ENCODE peak calls at places on chromosome 9, in nine cellular contexts. E is kidney epithelial cell; P is CD8-positive, alpha-beta memory T cell; Q is RWPE2; R is bronchial epithelial cell; H is breast epithelium; M is upper lobe of right lung; T is neural progenitor cell; G is CD8-positive, alpha-beta T cell. W is an unnamed sample.

GRCh38 chr9:130927995-130928900 is 10.8 kb downstream of the FIBCD1 start:
- DNase-seq in E (peak; percentile 85), P (no peak), Q (peak; percentile 88), R (peak; percentile 90), H (no peak), M (no peak), T (no peak), G (no peak), W (no peak)

GRCh38 chr9:111661150-111661801 is at the start of gene GNG10:
- DNase-seq in E (no peak), P (peak; percentile 71), Q (no peak), R (peak; percentile 13), H (peak; percentile 52), M (peak; percentile 87), T (peak; percentile 80), G (peak; percentile 82), W (no peak)

GRCh38 chr9:109258619-109259321 is 62.1 kb downstream of the EPB41L4B start:
- DNase-seq in E (no peak), P (no peak), Q (no peak), R (no peak), H (no peak), M (no peak), T (peak; percentile 76), G (no peak), W (no peak)

GRCh38 chr9:17793713-17794622 is 215.1 kb downstream of the SH3GL2 start:
- DNase-seq in E (no peak), P (no peak), Q (no peak), R (peak; percentile 2), H (no peak), M (no peak), T (peak; percentile 31), G (no peak), W (no peak)

GRCh38 chr9:112051812-112052211 is 123.3 kb downstream of the SUSD1 start:
- DNase-seq in E (no peak), P (no peak), Q (no peak), R (no peak), H (no peak), M (no peak), T (no peak), G (no peak), W (no peak)

GRCh38 chr9:117480729-117481128 is 65.9 kb upstream of the ASTN2 start:
- DNase-seq in E (no peak), P (no peak), Q (no peak), R (no peak), H (no peak), M (no peak), T (no peak), G (no peak), W (no peak)

GRCh38 chr9:34987160-34988040 is 2.1 kb upstream of the DNAJB5 start:
- DNase-seq in E (no peak), P (no peak), Q (peak; percentile 36), R (peak; percentile 78), H (no peak), M (no peak), T (no peak), G (no peak), W (no peak)

GRCh38 chr9:113634597-113635515 is 171.3 kb downstream of the RGS3 start:
- DNase-seq in E (no peak), P (no peak), Q (peak; percentile 9), R (no peak), H (peak; percentile 6), M (peak; percentile 19), T (no peak), G (no peak), W (no peak)

GRCh38 chr9:6234014-6234413 is 18.4 kb downstream of the IL33 start:
- DNase-seq in E (no peak), P (no peak), Q (no peak), R (no peak), H (no peak), M (no peak), T (no peak), G (no peak), W (no peak)

GRCh38 chr9:37406603-37407401 is 15.7 kb upstream of the GRHPR start:
- DNase-seq in E (no peak), P (no peak), Q (no peak), R (no peak), H (no peak), M (no peak), T (no peak), G (no peak), W (no peak)

GRCh38 chr9:85260288-85260687 is 481.5 kb downstream of the AGTPBP1 start:
- DNase-seq in E (no peak), P (no peak), Q (no peak), R (no peak), H (no peak), M (no peak), T (no peak), G (no peak), W (no peak)

GRCh38 chr9:126642839-126643238 is 29.1 kb downstream of the LMX1B start:
- DNase-seq in E (no peak), P (no peak), Q (no peak), R (no peak), H (no peak), M (no peak), T (no peak), G (no peak), W (no peak)

DNA sequence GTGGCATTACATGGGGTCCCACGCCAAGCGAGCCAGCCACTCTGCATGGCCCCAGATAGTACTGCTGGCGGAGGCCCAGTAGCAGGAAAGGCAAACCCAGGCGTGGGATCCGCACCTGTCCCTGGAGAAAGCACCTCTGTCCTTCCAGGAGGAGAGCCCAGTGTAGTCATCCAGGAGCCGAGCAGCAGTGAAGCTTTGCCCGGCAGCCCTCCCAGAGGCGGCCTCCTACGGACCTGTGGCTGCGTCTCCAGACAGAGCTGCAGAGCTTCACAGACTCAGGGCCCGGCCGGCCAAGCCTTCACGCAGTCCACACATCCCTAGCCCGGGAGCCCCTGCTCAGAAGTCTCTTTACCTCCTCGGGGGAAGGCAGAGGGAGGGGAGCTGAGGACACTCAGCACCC is 100.8 kb upstream of the PPP1R26 start:
- DNase-seq in E (no peak), P (no peak), Q (no peak), R (no peak), H (no peak), M (no peak), T (no peak), G (no peak), W (no peak)
- H3K27me3 ChIP-seq in E (no peaks in the 10 kb centered on the region), P (no peaks in the 10 kb centered on the region), Q (peaks cover 15% of the 10 kb centered on the region), R (no peaks in the 10 kb centered on the region), H (peaks cover 58% of the 10 kb centered on the region), M (no peaks in the 10 kb centered on the region), T (no peaks in the 10 kb centered on the region), G (no peaks in the 10 kb centered on the region), W (no peaks in the 10 kb centered on the region)

DNA sequence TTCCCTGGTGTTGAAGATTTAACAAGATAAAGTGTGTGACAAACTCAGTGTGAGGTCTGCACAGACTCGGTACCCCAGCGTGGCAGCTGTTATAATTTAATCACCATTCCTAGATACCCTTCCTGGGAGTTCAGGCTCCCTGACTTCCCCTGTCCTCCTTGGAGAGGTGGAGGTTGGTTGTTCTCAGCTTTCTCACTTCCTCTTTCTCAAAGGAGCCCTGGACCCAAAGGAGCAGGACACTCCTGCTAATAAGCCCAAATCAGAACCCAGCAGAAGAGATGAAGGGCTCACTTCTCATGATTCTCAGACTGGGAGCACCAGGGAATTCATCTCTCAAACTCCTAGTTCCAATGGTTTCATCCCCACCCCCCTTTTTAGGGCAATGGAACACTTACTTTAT is 58.2 kb downstream of the GTF3C4 start:
- DNase-seq in E (no peak), P (no peak), Q (no peak), R (no peak), H (no peak), M (no peak), T (no peak), G (no peak), W (no peak)
- H3K27me3 ChIP-seq in E (no peaks in the 10 kb centered on the region), P (no peaks in the 10 kb centered on the region), Q (no peaks in the 10 kb centered on the region), R (peaks cover 2% of the 10 kb centered on the region), H (no peaks in the 10 kb centered on the region), M (no peaks in the 10 kb centered on the region), T (no peaks in the 10 kb centered on the region), G (no peaks in the 10 kb centered on the region), W (peaks cover 5% of the 10 kb centered on the region)

GRCh38 chr9:121683652-121684051 is 32.2 kb downstream of the DAB2IP start:
- DNase-seq in E (no peak), P (no peak), Q (no peak), R (no peak), H (no peak), M (no peak), T (no peak), G (no peak), W (no peak)

GRCh38 chr9:121685795-121686377 is 34.5 kb downstream of the DAB2IP start:
- DNase-seq in E (no peak), P (no peak), Q (no peak), R (no peak), H (no peak), M (peak; percentile 40), T (no peak), G (no peak), W (no peak)

GRCh38 chr9:121684381-121685145 is 33.1 kb downstream of the DAB2IP start:
- DNase-seq in E (no peak), P (no peak), Q (no peak), R (no peak), H (no peak), M (peak; percentile 80), T (peak; percentile 73), G (no peak), W (no peak)

GRCh38 chr9:121686930-121687541 is 35.6 kb downstream of the DAB2IP start:
- DNase-seq in E (no peak), P (peak; percentile 61), Q (no peak), R (peak; percentile 65), H (peak; percentile 77), M (peak; percentile 85), T (peak; percentile 74), G (peak; percentile 68), W (no peak)

DNA sequence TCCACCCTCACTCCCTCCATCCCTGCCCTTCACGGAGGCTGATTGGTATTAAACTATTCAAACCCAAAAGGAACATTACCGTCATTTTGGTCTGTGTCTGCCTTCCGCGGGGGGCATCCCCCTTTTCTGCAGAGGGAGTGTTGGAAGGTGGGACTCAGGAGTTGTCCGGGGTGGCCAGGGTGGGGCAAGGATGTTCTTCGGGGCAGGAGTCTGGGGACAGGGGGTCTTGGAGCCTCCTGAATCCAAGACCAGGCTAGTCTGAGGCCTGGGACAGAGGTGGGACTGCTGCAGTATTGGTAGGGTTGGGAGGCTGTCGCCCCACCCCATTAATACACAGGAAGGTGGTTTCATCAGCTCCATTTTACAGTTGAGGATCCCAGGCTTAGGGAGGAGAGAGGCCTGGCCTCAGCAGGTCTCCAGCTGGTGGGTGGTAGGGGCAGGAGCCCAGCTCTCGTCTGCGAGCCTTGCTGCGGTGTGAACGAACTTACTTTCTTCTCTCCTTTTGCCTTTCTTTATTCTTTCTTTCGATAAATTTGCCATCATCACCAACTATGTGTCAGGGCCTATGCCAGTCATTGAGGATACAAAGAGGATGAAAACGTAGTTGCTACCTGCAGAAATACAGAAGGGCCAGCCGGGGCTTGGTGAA is 33.8 kb downstream of the DAB2IP start:
- DNase-seq in E (no peak), P (no peak), Q (no peak), R (no peak), H (no peak), M (peak; percentile 51), T (no peak), G (no peak), W (no peak)
- H3K27me3 ChIP-seq in E (no peaks in the 10 kb centered on the region), P (no peaks in the 10 kb centered on the region), Q (no peaks in the 10 kb centered on the region), R (no peaks in the 10 kb centered on the region), H (no peaks in the 10 kb centered on the region), M (no peaks in the 10 kb centered on the region), T (no peaks in the 10 kb centered on the region), G (no peaks in the 10 kb centered on the region), W (no peaks in the 10 kb centered on the region)

DNA sequence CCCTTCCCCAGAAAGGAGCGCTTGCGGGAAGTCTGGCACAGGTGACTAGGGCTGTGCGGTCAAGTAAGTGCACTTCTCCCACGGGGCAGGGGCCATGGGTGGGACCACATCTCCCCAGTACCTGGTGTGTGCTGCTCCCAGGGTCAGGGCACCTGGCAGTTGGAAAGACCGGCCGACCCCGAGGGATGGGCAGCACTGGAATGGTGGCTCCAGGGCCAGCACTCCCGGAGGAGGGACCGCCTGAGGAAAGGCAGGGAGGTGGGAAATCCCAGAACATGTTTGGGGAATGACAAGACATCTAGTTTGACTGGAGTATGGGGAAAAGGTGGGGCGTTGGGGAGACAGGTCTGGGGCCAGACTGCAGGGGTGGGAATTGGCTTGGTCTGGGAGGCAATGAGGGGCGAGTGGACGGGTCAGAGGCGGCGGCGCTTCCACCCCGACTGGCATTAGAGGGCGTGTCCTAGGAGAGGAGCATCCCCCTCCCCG is 699 bp upstream of the GLIPR2 start:
- DNase-seq in E (no peak), P (no peak), Q (no peak), R (no peak), H (no peak), M (no peak), T (no peak), G (no peak), W (no peak)
- H3K27me3 ChIP-seq in E (no peaks in the 10 kb centered on the region), P (no peaks in the 10 kb centered on the region), Q (no peaks in the 10 kb centered on the region), R (peaks cover 9% of the 10 kb centered on the region), H (no peaks in the 10 kb centered on the region), M (no peaks in the 10 kb centered on the region), T (peaks cover 58% of the 10 kb centered on the region), G (no peaks in the 10 kb centered on the region), W (no peaks in the 10 kb centered on the region)